ENCODE peak calls at places on chromosomes 1 and 21, in four cellular contexts. D, N, K and U are unnamed samples.

GRCh38 chr1:201645956-201646355 is 107.0 kb downstream of the NAV1 start:
- DNase-seq in D (no peak), N (no peak), K (no peak), U (no peak)

GRCh38 chr1:172163479-172164215 is 256.8 kb upstream of the C1orf105 start:
- DNase-seq in D (no peak), N (no peak), K (no peak), U (no peak)

GRCh38 chr1:204429746-204430145 is 18.1 kb upstream of the PPP1R15B start:
- DNase-seq in D (no peak), N (no peak), K (no peak), U (no peak)

GRCh38 chr1:231519166-231519565 is 9.3 kb upstream of the TSNAX start:
- DNase-seq in D (no peak), N (no peak), K (no peak), U (no peak)

GRCh38 chr1:224700915-224701531 is 84.9 kb downstream of the CNIH3 start:
- DNase-seq in D (no peak), N (no peak), K (no peak), U (peak)

GRCh38 chr1:85992756-85993155 is 163.8 kb downstream of the COL24A1 start:
- DNase-seq in D (no peak), N (no peak), K (no peak), U (no peak)

GRCh38 chr1:67724928-67725560 is 40.0 kb downstream of the GADD45A start:
- DNase-seq in D (no peak), N (peak), K (no peak), U (no peak)

GRCh38 chr1:48003741-48004503 is 6.7 kb upstream of the TRABD2B start:
- DNase-seq in D (no peak), N (no peak), K (no peak), U (no peak)

GRCh38 chr1:246497331-246497915 is 9.7 kb downstream of the SMYD3 start:
- DNase-seq in D (no peak), N (no peak), K (no peak), U (peak)

GRCh38 chr21:18443686-18444085 is 40.1 kb upstream of the TMPRSS15 start:
- DNase-seq in D (peak), N (no peak), K (no peak), U (no peak)

GRCh38 chr1:19124273-19124672 is 85.8 kb downstream of the UBR4 start:
- DNase-seq in D (no peak), N (no peak), K (no peak), U (no peak)

GRCh38 chr1:183837062-183837461 is 32.1 kb downstream of the RGL1 start:
- DNase-seq in D (no peak), N (no peak), K (no peak), U (no peak)

GRCh38 chr1:90952906-90953305 is 68.9 kb downstream of the ZNF644 start:
- DNase-seq in D (no peak), N (no peak), K (no peak), U (no peak)

GRCh38 chr21:45889961-45890360 is 91.6 kb upstream of the COL6A1 start:
- DNase-seq in D (peak), N (no peak), K (no peak), U (no peak)

GRCh38 chr21:31873696-31874599 is 1.1 kb downstream of the HUNK start:
- DNase-seq in D (peak), N (no peak), K (no peak), U (peak)

GRCh38 chr1:197675475-197676324 is 99.6 kb downstream of the DENND1B start:
- DNase-seq in D (no peak), N (peak), K (no peak), U (peak)

GRCh38 chr1:55839626-55840025 is 624.5 kb upstream of the USP24 start:
- DNase-seq in D (no peak), N (no peak), K (no peak), U (no peak)

GRCh38 chr21:44429894-44430293 is 25.4 kb upstream of the LRRC3 start:
- DNase-seq in D (no peak), N (no peak), K (no peak), U (no peak)

GRCh38 chr1:48616710-48617109 is 144.7 kb upstream of the SPATA6 start:
- DNase-seq in D (no peak), N (no peak), K (no peak), U (no peak)

GRCh38 chr1:226741009-226741408 is 1.9 kb upstream of the ITPKB start:
- DNase-seq in D (no peak), N (no peak), K (no peak), U (no peak)

GRCh38 chr1:198556969-198557368 is 16.5 kb upstream of the ATP6V1G3 start:
- DNase-seq in D (peak), N (peak), K (no peak), U (no peak)

GRCh38 chr1:235017719-235018118 is 110.9 kb downstream of the TOMM20 start:
- DNase-seq in D (no peak), N (no peak), K (no peak), U (no peak)

GRCh38 chr1:8134546-8135235 is 108.6 kb upstream of the ERRFI1 start:
- DNase-seq in D (no peak), N (no peak), K (no peak), U (no peak)

GRCh38 chr1:115976062-115976899 is at the start of gene SLC22A15:
- DNase-seq in D (peak), N (peak), K (peak), U (peak)

GRCh38 chr1:29655145-29655544 is 418.8 kb downstream of the PTPRU start:
- DNase-seq in D (no peak), N (no peak), K (peak), U (no peak)

GRCh38 chr1:11602981-11603380 is 51.2 kb downstream of the FBXO2 start:
- DNase-seq in D (no peak), N (no peak), K (no peak), U (no peak)

GRCh38 chr1:54591127-54591756 is 32.1 kb downstream of the FAM151A start:
- DNase-seq in D (no peak), N (no peak), K (no peak), U (no peak)

GRCh38 chr1:165409957-165410356 is 35.0 kb downstream of the RXRG start:
- DNase-seq in D (no peak), N (no peak), K (no peak), U (no peak)

GRCh38 chr1:50023292-50024159 is at the start of gene AGBL4:
- DNase-seq in D (peak), N (no peak), K (no peak), U (peak)

GRCh38 chr1:226223157-226223785 is at the start of gene MIXL1:
- DNase-seq in D (no peak), N (no peak), K (no peak), U (no peak)

GRCh38 chr1:94727846-94728715 is 92.1 kb upstream of the SLC44A3 start:
- DNase-seq in D (no peak), N (no peak), K (no peak), U (no peak)

GRCh38 chr21:17454315-17455027 is 58.4 kb upstream of the CXADR start:
- DNase-seq in D (no peak), N (peak), K (no peak), U (peak)

GRCh38 chr1:172837816-172838680 is 179.1 kb downstream of the FASLG start:
- DNase-seq in D (no peak), N (no peak), K (no peak), U (peak)

GRCh38 chr1:30749691-30750583 is 7.6 kb downstream of the LAPTM5 start:
- DNase-seq in D (peak), N (no peak), K (no peak), U (no peak)

GRCh38 chr1:28127617-28128257 is 39.3 kb upstream of the EYA3 start:
- DNase-seq in D (no peak), N (no peak), K (no peak), U (no peak)

GRCh38 chr1:3931310-3931700 is 31.2 kb upstream of the C1orf174 start:
- DNase-seq in D (no peak), N (no peak), K (no peak), U (no peak)

GRCh38 chr1:214532070-214532469 is 19.3 kb downstream of the PTPN14 start:
- DNase-seq in D (no peak), N (no peak), K (no peak), U (no peak)

GRCh38 chr1:227948493-227949260 is 945 bp upstream of the WNT9A start:
- DNase-seq in D (peak), N (no peak), K (peak), U (no peak)

GRCh38 chr1:205294175-205294913 is 27.2 kb downstream of the NUAK2 start:
- DNase-seq in D (no peak), N (no peak), K (no peak), U (no peak)

GRCh38 chr21:42145569-42146250 is 73.2 kb upstream of the ABCG1 start:
- DNase-seq in D (peak), N (no peak), K (peak), U (peak)
- TF ChIP-seq POLR2A in D (no peak), N (no peak), K (no peak), U (no peak)

GRCh38 chr1:43452789-43453441 is 816 bp downstream of the HYI start:
- DNase-seq in D (no peak), N (no peak), K (no peak), U (peak)

GRCh38 chr1:43453442-43454269 is at the start of gene HYI:
- DNase-seq in D (peak), N (peak), K (peak), U (peak)

GRCh38 chr1:43455205-43455889 is 1.6 kb upstream of the HYI start:
- DNase-seq in D (no peak), N (no peak), K (no peak), U (no peak)

GRCh38 chr1:43451701-43452532 is 1.8 kb downstream of the HYI start:
- DNase-seq in D (no peak), N (no peak), K (no peak), U (no peak)

DNA sequence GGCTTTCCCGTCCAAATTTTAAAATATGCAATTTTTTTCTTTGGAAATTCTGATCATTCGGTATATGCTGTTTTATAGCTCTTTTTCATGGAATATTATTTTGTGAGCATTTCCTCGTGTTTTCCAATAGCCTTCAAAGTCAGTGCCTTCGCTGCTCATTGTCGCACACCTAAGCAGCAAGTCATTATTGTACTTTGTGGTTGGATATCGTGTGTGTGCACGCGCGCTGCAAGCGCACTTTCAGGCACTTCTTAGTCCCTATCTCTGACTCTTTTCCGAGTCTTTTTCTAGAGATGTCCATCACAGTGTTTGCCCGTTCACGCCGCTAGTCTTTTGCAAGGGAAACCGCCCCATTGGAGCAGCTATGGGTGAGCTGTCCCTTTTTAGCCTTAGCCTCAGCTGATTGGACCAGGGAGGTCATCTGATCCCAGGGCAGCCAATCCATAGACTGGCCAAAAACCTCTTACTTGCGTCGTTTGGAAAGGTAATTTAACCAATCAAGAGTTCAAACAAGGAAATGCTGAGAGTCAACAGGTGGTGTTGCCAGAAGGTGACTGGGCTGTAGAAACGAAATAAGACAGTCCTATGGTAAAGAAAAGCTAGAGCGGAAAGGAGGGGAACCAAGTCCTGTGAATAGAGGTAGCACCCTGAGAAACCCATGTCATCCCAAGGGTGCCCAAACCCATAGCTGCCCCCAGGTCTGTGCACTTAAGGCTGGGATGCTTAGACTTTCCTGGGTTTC is 710 bp upstream of the HYI start:
- DNase-seq in D (no peak), N (peak), K (peak), U (peak)
- TF ChIP-seq POLR2A in D (no peak), N (no peak), K (no peak), U (peak)

GRCh38 chr1:88683848-88684481 is at the start of gene PKN2:
- DNase-seq in D (peak), N (peak), K (peak), U (peak)

GRCh38 chr1:88681223-88681622 is 2.9 kb upstream of the PKN2 start:
- DNase-seq in D (no peak), N (no peak), K (no peak), U (no peak)

GRCh38 chr1:88683516-88683847 is 591 bp upstream of the PKN2 start:
- DNase-seq in D (peak), N (peak), K (peak), U (peak)

GRCh38 chr1:88685239-88685604 is 1.1 kb downstream of the PKN2 start:
- DNase-seq in D (no peak), N (no peak), K (no peak), U (peak)

DNA sequence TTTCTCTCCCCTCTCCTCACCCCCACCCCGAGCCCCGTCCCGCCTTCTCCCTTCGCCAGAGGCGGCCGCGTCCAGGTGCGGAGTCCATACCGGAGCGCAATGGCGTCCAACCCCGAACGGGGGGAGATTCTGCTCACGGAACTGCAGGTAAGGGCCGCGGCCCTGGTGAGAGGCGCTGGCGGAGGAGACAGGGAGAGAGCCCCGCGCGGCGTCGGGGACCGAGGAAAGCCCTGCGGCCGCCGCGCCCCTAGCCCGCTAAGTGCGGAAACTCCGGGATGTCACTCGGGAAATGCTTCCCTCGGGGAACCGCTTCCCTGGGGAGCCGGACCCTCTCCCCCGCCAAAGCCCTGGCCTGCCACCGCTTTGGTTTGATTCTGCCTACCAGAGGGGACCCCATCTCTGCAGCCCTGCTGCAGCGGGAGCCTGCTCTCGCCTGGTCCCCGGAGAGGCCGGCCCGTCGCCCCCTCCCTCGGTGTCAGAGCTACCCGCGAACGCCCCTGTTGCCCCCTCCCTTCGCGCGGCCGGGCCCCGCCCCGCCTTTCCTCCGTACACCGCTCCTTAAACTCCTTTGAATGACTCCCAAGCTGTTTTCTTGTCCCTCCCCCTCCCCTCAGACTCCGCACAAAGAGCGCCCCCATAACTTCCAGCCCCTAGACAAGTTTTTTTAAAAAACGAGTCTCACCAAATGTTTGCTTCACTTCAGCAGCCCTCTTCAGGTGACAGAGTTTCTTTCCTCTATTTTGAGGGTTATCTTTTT is 587 bp downstream of the PKN2 start:
- DNase-seq in D (peak), N (peak), K (no peak), U (peak)
- TF ChIP-seq POLR2A in D (no peak), N (no peak), K (no peak), U (no peak)

DNA sequence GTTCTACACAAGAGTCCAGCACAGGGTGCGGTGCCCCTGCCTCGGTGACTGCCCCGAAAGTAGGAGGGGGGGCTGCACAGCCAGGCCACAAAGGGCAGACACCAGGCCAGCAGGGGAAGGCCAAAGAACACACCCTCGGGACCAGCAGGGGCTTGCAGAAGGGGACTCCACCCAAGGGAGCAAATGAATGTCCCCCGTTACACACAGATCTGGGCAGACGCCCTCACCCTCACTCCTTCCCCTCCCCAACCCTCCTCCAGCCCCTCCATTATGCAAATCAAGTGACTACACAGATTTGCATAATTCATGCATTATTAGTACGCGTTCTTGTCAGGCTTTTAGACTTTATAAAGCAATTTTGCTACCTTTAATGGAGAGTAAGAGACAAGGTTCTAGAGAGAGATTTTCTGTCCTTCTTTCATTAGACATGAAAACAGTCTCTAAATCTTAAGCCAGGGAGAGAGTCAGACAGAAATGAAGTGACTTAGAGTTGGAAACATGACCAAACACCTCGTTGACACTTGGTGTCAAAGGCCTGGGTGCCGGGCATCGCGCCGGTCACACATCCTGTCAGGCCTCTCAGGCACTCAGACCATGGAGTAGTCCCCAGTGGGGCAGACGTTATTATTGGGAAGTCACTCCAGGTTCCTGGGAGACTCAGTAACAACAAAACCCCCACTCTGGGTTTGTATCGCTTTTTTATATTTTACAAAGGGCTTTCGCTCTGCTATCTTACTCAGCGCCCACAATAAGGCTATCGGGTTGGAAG is 26.0 kb downstream of the KCNN3 start:
- DNase-seq in D (no peak), N (no peak), K (no peak), U (no peak)
- TF ChIP-seq POLR2A in D (no peak), N (no peak), K (no peak), U (no peak)

GRCh38 chr1:15972409-15972808 is 3.5 kb downstream of the ZBTB17 start:
- DNase-seq in D (no peak), N (no peak), K (no peak), U (no peak)

GRCh38 chr1:15975805-15976680 is at the start of gene ZBTB17:
- DNase-seq in D (peak), N (peak), K (peak), U (peak)

GRCh38 chr1:15974855-15975254 is 1.0 kb downstream of the ZBTB17 start:
- DNase-seq in D (no peak), N (no peak), K (no peak), U (no peak)

GRCh38 chr1:15973772-15974171 is 2.1 kb downstream of the ZBTB17 start:
- DNase-seq in D (no peak), N (no peak), K (no peak), U (no peak)

DNA sequence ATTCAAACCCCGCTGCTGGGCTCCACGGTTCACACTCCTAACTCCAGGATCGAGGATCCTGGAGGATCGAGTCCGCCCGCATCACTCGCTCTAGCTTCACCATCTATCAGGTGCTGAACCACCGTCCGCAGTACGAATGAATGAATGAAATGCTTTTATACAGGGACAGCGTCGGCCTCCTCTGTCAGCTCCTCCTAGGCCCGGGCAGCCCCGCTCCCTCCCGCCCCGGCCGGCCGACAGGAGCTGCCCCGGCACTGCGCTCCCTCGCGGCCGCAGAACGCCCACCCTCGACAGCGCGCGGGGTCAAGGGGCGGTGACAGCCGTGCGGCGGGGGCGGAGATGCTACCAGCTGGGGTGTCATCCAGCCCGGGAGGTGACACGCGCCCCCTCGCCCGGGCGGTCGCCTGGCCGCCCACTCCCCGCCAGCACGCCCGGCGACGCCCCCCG is 520 bp downstream of the ZBTB17 start:
- DNase-seq in D (peak), N (no peak), K (no peak), U (peak)
- TF ChIP-seq POLR2A in D (no peak), N (no peak), K (no peak), U (no peak)

GRCh38 chr1:42681771-42682483 is at the start of gene YBX1:
- DNase-seq in D (peak), N (peak), K (peak), U (peak)
- TF ChIP-seq POLR2A in D (peak), N (no peak), K (peak), U (peak)

DNA sequence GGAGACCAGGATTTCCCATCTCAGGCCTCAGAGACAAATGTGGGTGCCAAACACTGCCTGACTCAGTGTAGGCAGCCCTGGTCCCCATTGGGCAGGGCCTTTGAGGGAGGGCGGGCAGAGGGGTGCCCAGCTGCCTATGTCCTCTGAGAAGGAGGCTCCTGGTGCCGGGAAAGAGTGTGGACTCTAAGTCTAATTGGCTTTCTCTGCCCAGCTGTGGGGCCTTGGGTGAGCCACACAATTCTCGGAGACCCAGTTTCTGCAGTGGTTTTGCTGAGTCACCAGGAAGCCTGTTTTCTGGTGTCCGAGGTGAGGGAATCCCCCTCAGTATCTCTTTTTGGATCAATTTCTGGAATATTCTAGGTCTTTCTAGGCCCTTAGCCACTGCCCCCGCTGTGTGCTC is 35.3 kb upstream of the ACTL8 start:
- DNase-seq in D (no peak), N (no peak), K (no peak), U (no peak)
- TF ChIP-seq POLR2A in D (no peak), N (no peak), K (no peak), U (no peak)